ENCODE peak calls at places on chromosomes 5 and 9, in six cellular contexts. D, Y, C, H, U and T are unnamed samples.
A peak's percentile ranks its signal among the peaks of the same experiment; 100 is the strongest.

GRCh38 chr5:179771496-179771895 is 22.3 kb upstream of the LTC4S start:
- DNase-seq in D (no peak), Y (no peak), C (no peak), H (no peak), U (no peak), T (no peak)

GRCh38 chr5:388266-389196 is 54.4 kb upstream of the EXOC3 start:
- DNase-seq in D (no peak), Y (no peak), C (no peak), H (no peak), U (no peak), T (no peak)

GRCh38 chr5:100550531-100551036 is 15.4 kb downstream of the FAM174A start:
- DNase-seq in D (peak; percentile 22), Y (no peak), C (peak; percentile 72), H (no peak), U (no peak), T (no peak)

GRCh38 chr5:132492386-132492785 is 1.8 kb upstream of the IRF1 start:
- DNase-seq in D (peak; percentile 52), Y (no peak), C (no peak), H (no peak), U (no peak), T (no peak)

GRCh38 chr5:88545348-88545747 is 276.7 kb upstream of the TMEM161B start:
- DNase-seq in D (no peak), Y (no peak), C (no peak), H (no peak), U (no peak), T (no peak)

GRCh38 chr9:119868694-119869093 is 499.5 kb upstream of the BRINP1 start:
- DNase-seq in D (no peak), Y (no peak), C (no peak), H (no peak), U (no peak), T (no peak)

GRCh38 chr9:35651964-35652828 is 1.5 kb upstream of the SIT1 start:
- DNase-seq in D (peak; percentile 72), Y (peak; percentile 75), C (no peak), H (no peak), U (peak; percentile 72), T (no peak)

GRCh38 chr9:35749515-35750255 is 598 bp downstream of the RGP1 start:
- DNase-seq in D (no peak), Y (peak; percentile 33), C (no peak), H (peak; percentile 54), U (no peak), T (peak; percentile 32)

GRCh38 chr9:15121591-15121990 is 185.4 kb downstream of the TTC39B start:
- DNase-seq in D (no peak), Y (no peak), C (no peak), H (no peak), U (no peak), T (no peak)

GRCh38 chr5:124824637-124825158 is 78.3 kb upstream of the ZNF608 start:
- DNase-seq in D (peak; percentile 85), Y (peak; percentile 28), C (no peak), H (no peak), U (no peak), T (no peak)

GRCh38 chr9:120913673-120914266 is 12.8 kb downstream of the TRAF1 start:
- DNase-seq in D (no peak), Y (no peak), C (no peak), H (peak; percentile 69), U (no peak), T (no peak)

GRCh38 chr5:116733995-116734716 is 159.5 kb upstream of the SEMA6A start:
- DNase-seq in D (no peak), Y (no peak), C (no peak), H (no peak), U (no peak), T (no peak)

GRCh38 chr9:120583958-120584369 is 4.0 kb upstream of the CDK5RAP2 start:
- DNase-seq in D (peak; percentile 93), Y (peak; percentile 71), C (peak; percentile 65), H (peak; percentile 54), U (peak; percentile 85), T (peak; percentile 32)

GRCh38 chr5:175378444-175379028 is 65.4 kb downstream of the DRD1 start:
- DNase-seq in D (peak; percentile 85), Y (peak; percentile 97), C (no peak), H (no peak), U (no peak), T (peak; percentile 71)

GRCh38 chr9:82275531-82275930 is 287.0 kb downstream of the SPATA31D1 start:
- DNase-seq in D (peak; percentile 31), Y (no peak), C (no peak), H (no peak), U (no peak), T (no peak)

GRCh38 chr5:103385722-103386121 is 127.2 kb downstream of the MACIR start:
- DNase-seq in D (no peak), Y (no peak), C (no peak), H (no peak), U (no peak), T (no peak)

GRCh38 chr9:76115396-76115795 is 224.9 kb downstream of the PCSK5 start:
- DNase-seq in D (no peak), Y (no peak), C (no peak), H (no peak), U (no peak), T (no peak)

GRCh38 chr5:180495991-180496741 is 2.0 kb downstream of the CNOT6 start:
- DNase-seq in D (no peak), Y (no peak), C (no peak), H (no peak), U (no peak), T (no peak)

GRCh38 chr5:178291969-178292825 is 59.6 kb upstream of the PHYKPL start:
- DNase-seq in D (no peak), Y (no peak), C (no peak), H (no peak), U (no peak), T (no peak)

GRCh38 chr9:111450114-111450513 is 34.1 kb downstream of the ECPAS start:
- DNase-seq in D (no peak), Y (no peak), C (no peak), H (no peak), U (no peak), T (no peak)

GRCh38 chr9:96026655-96027213 is 151.2 kb downstream of the ERCC6L2 start:
- DNase-seq in D (no peak), Y (no peak), C (no peak), H (no peak), U (no peak), T (no peak)

GRCh38 chr9:96651626-96652025 is 3.5 kb downstream of the PRXL2C start:
- DNase-seq in D (peak; percentile 51), Y (peak; percentile 39), C (no peak), H (no peak), U (no peak), T (no peak)

GRCh38 chr5:180130291-180130869 is 58.8 kb upstream of the RNF130 start:
- DNase-seq in D (no peak), Y (no peak), C (no peak), H (no peak), U (no peak), T (no peak)

DNA sequence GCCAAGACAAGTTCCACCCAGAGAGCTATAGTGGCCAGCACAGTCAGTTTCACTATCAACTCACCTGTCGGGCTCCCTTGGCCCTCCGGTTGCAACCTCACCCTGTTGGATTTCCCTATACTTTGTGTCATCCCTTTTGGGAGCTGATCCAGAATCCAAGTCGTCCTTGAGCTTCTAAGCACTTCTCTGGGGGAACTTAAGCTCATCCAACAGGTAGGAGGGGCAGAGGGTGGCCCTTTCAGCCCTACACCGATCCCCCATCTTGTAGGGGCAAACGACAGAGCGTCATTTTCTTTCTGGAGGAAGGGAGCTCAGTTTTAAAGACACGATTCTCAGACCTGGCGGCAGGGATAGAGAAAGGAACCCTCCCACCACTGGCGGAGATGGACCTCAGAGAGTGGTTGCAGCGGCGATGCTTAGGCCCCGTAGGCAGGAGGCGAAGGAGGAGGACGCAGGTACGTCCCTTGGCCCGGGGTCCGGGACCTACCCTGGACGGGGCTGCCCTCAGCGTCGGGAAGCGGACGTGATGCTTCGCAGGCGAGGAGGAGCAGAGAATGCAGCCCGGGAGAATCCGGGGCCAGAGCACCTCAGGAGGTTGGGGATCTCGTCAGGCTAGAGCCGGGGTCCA is 519 bp downstream of the ZER1 start:
- DNase-seq in D (peak; percentile 12), Y (no peak), C (no peak), H (peak; percentile 32), U (no peak), T (peak; percentile 42)
- TF ChIP-seq BHLHE40 in D (no peak), Y (no peak), C (no peak), H (no peak), U (no peak), T (no peak)

DNA sequence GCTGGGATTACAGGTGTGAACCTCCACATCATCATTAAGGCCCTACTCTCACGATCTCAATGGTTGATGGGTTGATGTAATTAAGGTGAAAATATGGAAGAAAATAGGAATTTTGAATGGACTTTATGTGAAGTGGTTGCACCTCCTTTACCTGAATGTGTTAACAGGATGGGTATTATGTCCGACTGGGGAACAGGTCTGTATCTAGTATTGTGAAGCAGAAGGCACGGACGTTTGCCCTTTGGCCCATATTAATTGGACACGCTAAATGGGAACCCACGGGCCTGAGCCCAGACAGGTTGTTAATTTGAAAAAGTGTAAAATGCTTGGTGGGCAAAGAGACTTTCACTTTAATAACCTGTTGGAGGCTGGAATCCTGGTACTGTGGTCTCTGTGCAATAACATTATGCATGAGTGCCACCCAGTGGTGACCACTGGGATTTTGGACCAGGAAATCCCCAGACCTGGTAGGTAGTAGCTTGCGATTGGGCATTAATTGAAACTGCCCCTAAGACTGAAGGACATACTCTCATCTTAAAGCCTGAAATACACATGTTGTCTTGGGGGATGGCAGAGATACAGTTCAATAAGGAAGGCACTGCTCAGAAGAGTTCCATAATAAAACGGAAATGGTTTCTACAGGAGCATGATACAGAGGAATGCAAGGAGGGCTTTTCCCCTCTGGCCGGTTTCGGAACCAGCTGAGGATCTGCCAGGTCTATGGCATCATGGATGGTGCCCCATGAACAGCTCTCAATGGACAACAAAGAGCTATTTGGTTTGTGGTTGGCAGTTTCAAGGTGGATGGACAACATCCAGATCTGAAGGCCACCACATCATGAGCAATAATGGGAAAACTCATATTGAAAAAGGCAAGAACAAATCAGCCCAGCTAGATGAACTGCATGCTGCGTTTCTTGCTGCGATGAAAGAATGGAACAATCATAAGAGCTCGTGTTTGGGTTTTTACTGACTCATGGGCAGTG is 26.2 kb upstream of the BICD2 start:
- DNase-seq in D (peak; percentile 75), Y (peak; percentile 73), C (peak; percentile 49), H (peak; percentile 83), U (peak; percentile 68), T (peak; percentile 80)
- TF ChIP-seq BHLHE40 in D (no peak), Y (no peak), C (no peak), H (no peak), U (no peak), T (no peak)

DNA sequence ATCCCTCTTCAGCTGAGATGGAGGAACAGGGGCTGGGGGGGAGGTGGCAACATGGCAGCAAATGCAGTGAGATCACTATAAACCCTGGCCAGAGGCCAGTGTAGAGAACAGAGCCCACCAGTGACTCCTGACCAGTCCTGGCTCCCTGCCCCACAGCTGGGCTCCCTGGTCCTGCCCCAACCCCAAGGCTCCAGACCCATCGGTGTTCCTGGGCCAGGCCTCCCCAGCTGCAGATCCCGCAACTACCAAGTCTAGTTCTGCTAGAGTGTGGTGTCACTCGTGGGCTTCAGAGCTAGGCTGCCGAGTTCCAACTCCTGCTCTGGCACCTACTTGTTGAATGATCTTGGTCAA is 16.8 kb downstream of the AKNA start:
- DNase-seq in D (no peak), Y (no peak), C (no peak), H (no peak), U (no peak), T (no peak)
- TF ChIP-seq BHLHE40 in D (no peak), Y (no peak), C (no peak), H (no peak), U (no peak), T (no peak)

DNA sequence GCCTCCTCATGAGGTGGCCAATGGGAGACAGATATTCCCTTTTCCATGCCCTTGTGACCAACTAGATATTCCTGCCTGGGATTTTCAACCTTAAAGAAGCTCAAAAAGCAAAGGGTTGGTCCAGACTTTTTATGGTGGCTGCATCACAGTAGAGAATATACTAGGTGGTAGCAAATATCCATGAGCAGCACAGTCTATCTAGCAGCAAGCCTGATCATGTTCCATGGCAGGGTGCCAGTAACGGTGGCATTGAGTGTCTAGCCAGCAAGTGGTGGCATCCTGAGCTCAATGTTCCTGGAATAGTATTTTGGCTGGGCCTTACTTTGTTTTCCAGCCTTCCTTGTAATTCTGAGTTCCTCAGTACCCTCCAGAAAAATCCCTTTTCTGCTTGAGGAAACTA is 25.8 kb downstream of the CDC25C start:
- DNase-seq in D (no peak), Y (peak; percentile 24), C (no peak), H (peak; percentile 27), U (peak; percentile 11), T (no peak)
- TF ChIP-seq BHLHE40 in D (no peak), Y (no peak), C (no peak), H (no peak), U (no peak), T (no peak)